ENCODE peak calls at places on chromosomes 4 and X, in six cellular contexts. S is stimulated activated CD8-positive, alpha-beta memory T cell treated with anti-CD3 and anti-CD28 coated beads, Interleukin-4, amount 100 ng/mL, for 4 hours; N is ELR; A is EH; B is activated CD4-positive, alpha-beta T cell treated with anti-CD3 and anti-CD28 coated beads, Interleukin-2, amount 50 U/mL, for 1 hour; W is anterior cingulate cortex. T is an unnamed sample.

GRCh38 chr4:175412161-175412560 is 399.9 kb downstream of the GPM6A start:
- DNase-seq in S (no peak), N (peak), A (peak), B (no peak), W (peak), T (no peak)

GRCh38 chr4:184644553-184645307 is 4.5 kb downstream of the CASP3 start:
- DNase-seq in S (no peak), N (peak), A (peak), B (no peak), W (no peak), T (peak)

GRCh38 chr4:8821151-8821950 is 50.3 kb downstream of the HMX1 start:
- DNase-seq in S (no peak), N (no peak), A (no peak), B (no peak), W (no peak), T (no peak)

GRCh38 chr4:622071-622995 is 3.0 kb upstream of the PDE6B start:
- DNase-seq in S (no peak), N (peak), A (peak), B (no peak), W (no peak), T (no peak)

GRCh38 chr4:28792917-28793597 is 1927.1 kb upstream of the PCDH7 start:
- DNase-seq in S (no peak), N (no peak), A (no peak), B (no peak), W (no peak), T (no peak)

GRCh38 chrX:121733514-121733913 is 686.1 kb downstream of the GLUD2 start:
- DNase-seq in S (no peak), N (no peak), A (peak), B (no peak), W (no peak), T (no peak)

GRCh38 chr4:46648088-46648744 is 258.3 kb upstream of the GABRA2 start:
- DNase-seq in S (no peak), N (peak), A (no peak), B (no peak), W (no peak), T (peak)

GRCh38 chrX:102154900-102155805 is 624 bp downstream of the BEX5 start:
- DNase-seq in S (no peak), N (no peak), A (no peak), B (peak), W (no peak), T (no peak)

GRCh38 chr4:128517096-128517738 is 229.6 kb upstream of the PGRMC2 start:
- DNase-seq in S (no peak), N (peak), A (peak), B (no peak), W (no peak), T (no peak)

GRCh38 chrX:130170752-130171445 is 863 bp upstream of the RAB33A start:
- DNase-seq in S (peak), N (peak), A (peak), B (peak), W (peak), T (no peak)

GRCh38 chrX:68842781-68843581 is 14.2 kb downstream of the EFNB1 start:
- DNase-seq in S (no peak), N (no peak), A (peak), B (no peak), W (no peak), T (no peak)

GRCh38 chrX:107970073-107970472 is 12.1 kb downstream of the TEX13B start:
- DNase-seq in S (no peak), N (no peak), A (no peak), B (no peak), W (no peak), T (no peak)

GRCh38 chrX:21741869-21742701 is 15.8 kb downstream of the SMPX start:
- DNase-seq in S (no peak), N (no peak), A (no peak), B (no peak), W (no peak), T (peak)

GRCh38 chrX:87517571-87518141 is at the start of gene KLHL4:
- DNase-seq in S (no peak), N (no peak), A (no peak), B (no peak), W (peak), T (peak)

T was measured in Caki2.